ENCODE peak calls at places on chromosomes 1 and 21, in five cellular contexts. E, W, M, P and B are unnamed samples.

GRCh38 chr21:44955141-44955802 is 15.4 kb downstream of the SLX9 start:
- DNase-seq in E (no peak), P (no peak), M (peak; percentile 13), W (no peak), B (no peak)

GRCh38 chr1:85656948-85657347 is 51.3 kb downstream of the ZNHIT6 start:
- DNase-seq in E (no peak), P (no peak), M (no peak), W (no peak), B (no peak)

GRCh38 chr1:29990304-29990703 is 733.1 kb downstream of the MATN1 start:
- DNase-seq in P (no peak), W (no peak), E (no peak), M (no peak), B (no peak)

GRCh38 chr1:10170362-10170665 is 40.1 kb upstream of the KIF1B start:
- DNase-seq in P (no peak), E (peak; percentile 27), M (no peak), W (no peak), B (no peak)

GRCh38 chr21:46599251-46599572 is 5.7 kb downstream of the S100B start:
- DNase-seq in E (no peak), W (peak; percentile 56), M (no peak), P (no peak), B (no peak)

GRCh38 chr1:223248001-223248786 is 105.1 kb upstream of the TLR5 start:
- DNase-seq in M (no peak), P (no peak), W (no peak), E (no peak), B (no peak)

GRCh38 chr1:17438977-17439249 is 564 bp downstream of the RCC2 start:
- DNase-seq in W (no peak), E (peak; percentile 7), M (no peak), P (no peak), B (peak; percentile 11)

GRCh38 chr1:94936861-94937620 is 10.1 kb upstream of the CNN3 start:
- DNase-seq in M (no peak), E (no peak), W (no peak), P (no peak), B (no peak)

GRCh38 chr1:76110662-76111061 is 36.1 kb downstream of the ST6GALNAC3 start:
- DNase-seq in P (no peak), M (no peak), W (no peak), E (no peak), B (no peak)

GRCh38 chr1:1116701-1117468 is 996 bp upstream of the C1orf159 start:
- DNase-seq in E (no peak), P (peak; percentile 26), M (peak; percentile 21), W (no peak), B (no peak)

GRCh38 chr1:19166066-19166465 is 44.0 kb downstream of the UBR4 start:
- DNase-seq in M (no peak), W (no peak), E (no peak), P (no peak), B (no peak)

GRCh38 chr1:41758904-41759548 is 159.7 kb downstream of the HIVEP3 start:
- DNase-seq in E (no peak), M (no peak), P (no peak), W (no peak), B (no peak)

GRCh38 chr21:46461909-46462308 is 3.2 kb downstream of the DIP2A start:
- DNase-seq in P (no peak), M (no peak), W (no peak), E (no peak), B (no peak)

GRCh38 chr1:192529031-192529755 is 46.4 kb upstream of the RGS1 start:
- DNase-seq in E (no peak), P (peak; percentile 51), M (no peak), W (no peak), B (no peak)

GRCh38 chr1:2404142-2404889 is 8.0 kb downstream of the PEX10 start:
- DNase-seq in M (no peak), W (no peak), P (no peak), E (no peak), B (no peak)

GRCh38 chr1:70038025-70038424 is 167.4 kb downstream of the LRRC40 start:
- DNase-seq in E (no peak), W (no peak), P (no peak), M (no peak), B (no peak)

GRCh38 chr1:197144570-197145325 is 1.7 kb downstream of the ASPM start:
- DNase-seq in P (peak; percentile 21), M (no peak), E (no peak), W (no peak), B (no peak)

GRCh38 chr1:179831852-179832699 is 45.5 kb downstream of the TOR1AIP2 start:
- DNase-seq in W (peak; percentile 2), E (no peak), P (no peak), M (no peak), B (no peak)

GRCh38 chr1:234878288-234878687 is 250.3 kb downstream of the TOMM20 start:
- DNase-seq in P (no peak), M (no peak), W (no peak), E (no peak), B (no peak)

GRCh38 chr1:223301346-223301745 is 62.6 kb downstream of the SUSD4 start:
- DNase-seq in W (no peak), E (no peak), M (no peak), P (no peak), B (no peak)

GRCh38 chr1:19418503-19418971 is 66.8 kb downstream of the CAPZB start:
- DNase-seq in M (no peak), P (no peak), E (no peak), W (no peak), B (no peak)

GRCh38 chr21:24050233-24050632 is 1557.0 kb downstream of the MRPL39 start:
- DNase-seq in E (no peak), W (no peak), M (no peak), P (no peak), B (no peak)

GRCh38 chr1:30335389-30335996 is 387.9 kb downstream of the MATN1 start:
- DNase-seq in W (no peak), P (no peak), M (no peak), E (no peak), B (no peak)

GRCh38 chr1:230684146-230684545 is 29.8 kb downstream of the AGT start:
- DNase-seq in P (peak; percentile 59), E (no peak), M (no peak), W (no peak), B (no peak)

GRCh38 chr1:206540044-206540758 is 32.9 kb downstream of the RASSF5 start:
- DNase-seq in P (no peak), M (no peak), E (no peak), W (no peak), B (no peak)

GRCh38 chr1:25906644-25907300 is 553 bp upstream of the STMN1 start:
- DNase-seq in E (peak; percentile 26), P (peak; percentile 26), M (peak; percentile 16), W (no peak), B (peak; percentile 4)

GRCh38 chr1:226995064-226995965 is 55.2 kb downstream of the COQ8A start:
- DNase-seq in P (no peak), W (no peak), M (no peak), E (no peak), B (peak; percentile 65)

GRCh38 chr1:30734106-30734505 is 10.7 kb upstream of the MATN1 start:
- DNase-seq in P (no peak), W (no peak), M (no peak), E (no peak), B (no peak)

GRCh38 chr1:193325771-193326170 is 139.4 kb upstream of the B3GALT2 start:
- DNase-seq in M (no peak), E (no peak), P (no peak), W (no peak), B (no peak)

GRCh38 chr1:17027403-17027802 is 15.7 kb upstream of the ATP13A2 start:
- DNase-seq in M (no peak), E (no peak), P (no peak), W (no peak), B (no peak)

GRCh38 chr21:35969281-35969680 is 91.0 kb downstream of the SETD4 start:
- DNase-seq in W (no peak), E (no peak), M (no peak), P (no peak), B (no peak)

GRCh38 chr21:19771881-19772280 is 1226.3 kb upstream of the NCAM2 start:
- DNase-seq in M (no peak), P (no peak), W (no peak), E (no peak), B (no peak)

GRCh38 chr1:22224631-22225030 is 81.7 kb upstream of the WNT4 start:
- DNase-seq in W (no peak), E (no peak), M (no peak), P (no peak), B (no peak)

GRCh38 chr21:20971296-20971921 is 26.8 kb upstream of the NCAM2 start:
- DNase-seq in W (peak; percentile 1), M (peak; percentile 33), E (peak; percentile 10), P (peak; percentile 47), B (peak; percentile 8)

GRCh38 chr1:172360511-172360910 is 60.0 kb upstream of the C1orf105 start:
- DNase-seq in E (no peak), W (no peak), M (no peak), P (peak; percentile 83), B (no peak)